ENCODE peak calls at places on chromosomes 16 and 17, in eight cellular contexts. One of them, this sample, is unnamed.

GRCh38 chr17:47218896-47219430 is 9.8 kb downstream of the MYL4 start:
- DNase-seq in thyroid gland: no peak
- DNase-seq in uterus: no peak
- DNase-seq in stomach: peak
- DNase-seq in tibial nerve: no peak
- DNase-seq in A549: no peak
- DNase-seq in esophagus muscularis mucosa: no peak
- DNase-seq in prostate gland: no peak
- DNase-seq in this sample: no peak

GRCh38 chr17:227581-228222 is 46.3 kb upstream of the DOC2B start:
- DNase-seq in uterus: no peak
- DNase-seq in stomach: no peak
- DNase-seq in thyroid gland: no peak
- DNase-seq in A549: no peak
- DNase-seq in esophagus muscularis mucosa: no peak
- DNase-seq in prostate gland: no peak
- DNase-seq in tibial nerve: no peak
- DNase-seq in this sample: no peak

GRCh38 chr16:79089735-79090284 is 510.7 kb downstream of the MAF start:
- DNase-seq in thyroid gland: no peak
- DNase-seq in prostate gland: no peak
- DNase-seq in esophagus muscularis mucosa: no peak
- DNase-seq in A549: no peak
- DNase-seq in stomach: no peak
- DNase-seq in uterus: peak
- DNase-seq in tibial nerve: no peak
- DNase-seq in this sample: no peak

GRCh38 chr17:52147872-52148271 is 10.6 kb downstream of the CA10 start:
- DNase-seq in esophagus muscularis mucosa: no peak
- DNase-seq in A549: no peak
- DNase-seq in uterus: no peak
- DNase-seq in thyroid gland: no peak
- DNase-seq in prostate gland: no peak
- DNase-seq in tibial nerve: no peak
- DNase-seq in stomach: no peak
- DNase-seq in this sample: no peak

GRCh38 chr16:89395150-89396142 is 94.9 kb downstream of the ANKRD11 start:
- DNase-seq in A549: peak
- DNase-seq in uterus: peak
- DNase-seq in esophagus muscularis mucosa: peak
- DNase-seq in tibial nerve: peak
- DNase-seq in prostate gland: peak
- DNase-seq in stomach: peak
- DNase-seq in thyroid gland: peak
- DNase-seq in this sample: peak

GRCh38 chr17:78765821-78766220 is 16.3 kb downstream of the CYTH1 start:
- DNase-seq in esophagus muscularis mucosa: no peak
- DNase-seq in tibial nerve: no peak
- DNase-seq in prostate gland: no peak
- DNase-seq in uterus: no peak
- DNase-seq in thyroid gland: no peak
- DNase-seq in A549: no peak
- DNase-seq in stomach: no peak
- DNase-seq in this sample: no peak

GRCh38 chr17:81572499-81573030 is 20.4 kb upstream of the FAAP100 start:
- DNase-seq in esophagus muscularis mucosa: no peak
- DNase-seq in tibial nerve: no peak
- DNase-seq in stomach: no peak
- DNase-seq in prostate gland: no peak
- DNase-seq in thyroid gland: no peak
- DNase-seq in uterus: no peak
- DNase-seq in A549: no peak
- DNase-seq in this sample: no peak

GRCh38 chr17:38439436-38439835 is 11.2 kb downstream of the ARHGAP23 start:
- DNase-seq in A549: no peak
- DNase-seq in stomach: no peak
- DNase-seq in prostate gland: no peak
- DNase-seq in thyroid gland: no peak
- DNase-seq in uterus: no peak
- DNase-seq in esophagus muscularis mucosa: no peak
- DNase-seq in tibial nerve: no peak
- DNase-seq in this sample: no peak

GRCh38 chr16:57115148-57115503 is 22.7 kb downstream of the CPNE2 start:
- DNase-seq in esophagus muscularis mucosa: no peak
- DNase-seq in prostate gland: no peak
- DNase-seq in stomach: no peak
- DNase-seq in tibial nerve: no peak
- DNase-seq in A549: no peak
- DNase-seq in uterus: no peak
- DNase-seq in thyroid gland: no peak
- DNase-seq in this sample: no peak

GRCh38 chr17:7496470-7497227 is 12.5 kb downstream of the POLR2A start:
- DNase-seq in A549: no peak
- DNase-seq in tibial nerve: no peak
- DNase-seq in esophagus muscularis mucosa: no peak
- DNase-seq in uterus: no peak
- DNase-seq in thyroid gland: no peak
- DNase-seq in stomach: no peak
- DNase-seq in prostate gland: no peak
- DNase-seq in this sample: no peak

GRCh38 chr17:69245617-69246016 is 17.0 kb upstream of the ABCA10 start:
- DNase-seq in thyroid gland: no peak
- DNase-seq in esophagus muscularis mucosa: no peak
- DNase-seq in A549: no peak
- DNase-seq in stomach: no peak
- DNase-seq in uterus: no peak
- DNase-seq in tibial nerve: no peak
- DNase-seq in prostate gland: no peak
- DNase-seq in this sample: no peak

GRCh38 chr17:80924111-80924806 is 67.4 kb upstream of the CHMP6 start:
- DNase-seq in tibial nerve: no peak
- DNase-seq in A549: no peak
- DNase-seq in esophagus muscularis mucosa: no peak
- DNase-seq in thyroid gland: no peak
- DNase-seq in stomach: no peak
- DNase-seq in prostate gland: no peak
- DNase-seq in uterus: no peak
- DNase-seq in this sample: peak

GRCh38 chr17:14308965-14309879 is 8.3 kb downstream of the HS3ST3B1 start:
- DNase-seq in uterus: peak
- DNase-seq in A549: peak
- DNase-seq in tibial nerve: peak
- DNase-seq in thyroid gland: peak
- DNase-seq in esophagus muscularis mucosa: no peak
- DNase-seq in stomach: peak
- DNase-seq in prostate gland: peak
- DNase-seq in this sample: peak

GRCh38 chr17:14310584-14310983 is 9.7 kb downstream of the HS3ST3B1 start:
- DNase-seq in A549: no peak
- DNase-seq in uterus: no peak
- DNase-seq in stomach: no peak
- DNase-seq in prostate gland: no peak
- DNase-seq in thyroid gland: no peak
- DNase-seq in tibial nerve: no peak
- DNase-seq in esophagus muscularis mucosa: no peak
- DNase-seq in this sample: no peak

GRCh38 chr17:14307560-14308024 is 6.7 kb downstream of the HS3ST3B1 start:
- DNase-seq in thyroid gland: no peak
- DNase-seq in uterus: no peak
- DNase-seq in A549: no peak
- DNase-seq in tibial nerve: no peak
- DNase-seq in prostate gland: no peak
- DNase-seq in esophagus muscularis mucosa: no peak
- DNase-seq in stomach: no peak
- DNase-seq in this sample: no peak

GRCh38 chr17:14310101-14310500 is 9.2 kb downstream of the HS3ST3B1 start:
- DNase-seq in A549: no peak
- DNase-seq in stomach: no peak
- DNase-seq in uterus: no peak
- DNase-seq in tibial nerve: no peak
- DNase-seq in thyroid gland: no peak
- DNase-seq in prostate gland: no peak
- DNase-seq in esophagus muscularis mucosa: no peak
- DNase-seq in this sample: no peak

DNA sequence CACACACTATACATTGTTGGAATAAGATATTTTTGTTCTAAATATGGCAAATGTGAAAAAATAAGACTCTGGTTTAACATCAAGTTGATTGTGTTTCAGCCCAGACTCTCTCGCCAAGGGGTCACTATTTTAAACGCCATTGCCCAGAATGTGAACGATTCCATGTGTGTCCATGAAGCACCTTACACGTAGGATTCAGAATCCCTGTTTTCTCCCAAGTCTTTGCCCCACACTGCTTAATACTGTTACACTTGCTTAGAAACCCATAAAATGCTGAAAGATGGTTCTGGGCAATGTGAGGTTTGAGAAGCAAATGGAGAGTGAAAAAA is 7.7 kb downstream of the HS3ST3B1 start:
- DNase-seq in A549: no peak
- DNase-seq in tibial nerve: no peak
- DNase-seq in stomach: no peak
- DNase-seq in prostate gland: no peak
- DNase-seq in esophagus muscularis mucosa: no peak
- DNase-seq in uterus: no peak
- DNase-seq in thyroid gland: no peak
- DNase-seq in this sample: no peak
- H3K27ac ChIP-seq in A549: no peak
- H3K27ac ChIP-seq in tibial nerve: no peak
- H3K27ac ChIP-seq in stomach: no peak
- H3K27ac ChIP-seq in prostate gland: no peak
- H3K27ac ChIP-seq in esophagus muscularis mucosa: peak
- H3K27ac ChIP-seq in uterus: no peak
- H3K27ac ChIP-seq in thyroid gland: no peak
- H3K27ac ChIP-seq in this sample: peak

DNA sequence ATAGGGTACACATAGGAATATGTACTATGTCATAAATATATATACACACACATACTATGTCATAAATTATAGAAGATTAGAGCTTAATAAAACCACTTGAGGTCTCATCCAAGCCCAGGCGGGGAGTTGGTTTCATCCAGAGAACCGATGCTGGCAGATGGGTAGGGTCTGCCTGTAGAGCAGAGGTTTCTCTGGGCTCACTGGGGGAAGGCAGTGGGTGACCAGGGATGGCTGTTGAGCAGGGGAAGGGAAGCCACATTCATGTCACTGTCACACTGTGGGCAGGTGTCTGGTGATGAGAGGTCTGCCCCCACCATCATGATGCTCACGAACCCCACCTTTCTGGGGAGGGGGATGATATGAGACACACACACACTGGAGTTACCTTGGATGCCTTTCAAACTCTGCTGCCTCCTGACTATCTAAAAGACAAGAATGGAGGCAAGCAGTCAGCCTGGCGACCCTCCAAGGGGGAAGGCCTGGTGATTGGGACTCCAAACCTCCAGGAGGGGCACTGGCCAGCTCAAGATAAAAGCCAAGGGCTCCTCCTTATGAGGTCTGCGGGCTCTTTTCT is 7.2 kb downstream of the C16orf95 start:
- DNase-seq in uterus: no peak
- DNase-seq in esophagus muscularis mucosa: no peak
- DNase-seq in prostate gland: no peak
- DNase-seq in stomach: no peak
- DNase-seq in A549: no peak
- DNase-seq in tibial nerve: no peak
- DNase-seq in thyroid gland: no peak
- DNase-seq in this sample: no peak
- TF ChIP-seq POLR2A in uterus: no peak
- TF ChIP-seq POLR2A in esophagus muscularis mucosa: no peak
- TF ChIP-seq POLR2A in prostate gland: no peak
- TF ChIP-seq POLR2A in stomach: no peak
- TF ChIP-seq POLR2A in A549: no peak
- TF ChIP-seq POLR2A in tibial nerve: no peak
- TF ChIP-seq POLR2A in thyroid gland: no peak
- TF ChIP-seq POLR2A in this sample: no peak

GRCh38 chr16:3773663-3774062 is 56.3 kb upstream of the TRAP1 start:
- DNase-seq in stomach: no peak
- DNase-seq in prostate gland: no peak
- DNase-seq in tibial nerve: no peak
- DNase-seq in esophagus muscularis mucosa: no peak
- DNase-seq in A549: no peak
- DNase-seq in thyroid gland: no peak
- DNase-seq in uterus: no peak
- DNase-seq in this sample: no peak
- H3K27ac ChIP-seq in stomach: no peak
- H3K27ac ChIP-seq in prostate gland: no peak
- H3K27ac ChIP-seq in tibial nerve: no peak
- H3K27ac ChIP-seq in esophagus muscularis mucosa: no peak
- H3K27ac ChIP-seq in A549: no peak
- H3K27ac ChIP-seq in thyroid gland: no peak
- H3K27ac ChIP-seq in uterus: no peak
- H3K27ac ChIP-seq in this sample: no peak

GRCh38 chr17:29292992-29293889 is 707 bp downstream of the NUFIP2 start:
- DNase-seq in stomach: peak
- DNase-seq in thyroid gland: peak
- DNase-seq in esophagus muscularis mucosa: peak
- DNase-seq in A549: peak
- DNase-seq in uterus: peak
- DNase-seq in prostate gland: peak
- DNase-seq in tibial nerve: peak
- DNase-seq in this sample: peak
- TF ChIP-seq POLR2A in stomach: no peak
- TF ChIP-seq POLR2A in thyroid gland: no peak
- TF ChIP-seq POLR2A in esophagus muscularis mucosa: no peak
- TF ChIP-seq POLR2A in A549: no peak
- TF ChIP-seq POLR2A in uterus: no peak
- TF ChIP-seq POLR2A in prostate gland: peak
- TF ChIP-seq POLR2A in tibial nerve: no peak
- TF ChIP-seq POLR2A in this sample: no peak

GRCh38 chr17:58513391-58513912 is 986 bp downstream of the MTMR4 start:
- DNase-seq in stomach: no peak
- DNase-seq in uterus: no peak
- DNase-seq in prostate gland: no peak
- DNase-seq in A549: no peak
- DNase-seq in esophagus muscularis mucosa: no peak
- DNase-seq in thyroid gland: no peak
- DNase-seq in tibial nerve: no peak
- DNase-seq in this sample: no peak
- H3K27ac ChIP-seq in stomach: no peak
- H3K27ac ChIP-seq in uterus: no peak
- H3K27ac ChIP-seq in prostate gland: peak
- H3K27ac ChIP-seq in A549: no peak
- H3K27ac ChIP-seq in esophagus muscularis mucosa: no peak
- H3K27ac ChIP-seq in thyroid gland: no peak
- H3K27ac ChIP-seq in tibial nerve: no peak
- H3K27ac ChIP-seq in this sample: no peak

This sample was measured in body of pancreas.